ENCODE peak calls at places on chromosomes 11 and 22, in ten cellular contexts. T is GM12891, Y is H9, J is amniotic stem cell, R is choroid plexus epithelial cell, L is AG09319, O is tibial artery, K is lung, M is sciatic nerve, B is GM13977. E is an unnamed sample.

GRCh38 chr11:34366522-34366921 is 8.7 kb upstream of the ABTB2 start:
- DNase-seq in T (no peak), Y (no peak), J (no peak), R (peak), L (no peak), O (no peak), K (no peak), M (no peak), B (peak), E (peak)

GRCh38 chr22:24737582-24737981 is 36.9 kb downstream of the PIWIL3 start:
- DNase-seq in T (no peak), Y (no peak), J (no peak), R (no peak), L (no peak), O (no peak), K (no peak), M (no peak), B (no peak), E (no peak)

GRCh38 chr11:85815186-85815911 is 4.4 kb upstream of the SYTL2 start:
- DNase-seq in T (no peak), Y (no peak), J (peak), R (no peak), L (peak), O (no peak), K (no peak), M (no peak), B (no peak), E (no peak)

GRCh38 chr11:127919206-127920000 is 668.0 kb downstream of the ETS1 start:
- DNase-seq in T (no peak), Y (no peak), J (no peak), R (peak), L (peak), O (no peak), K (no peak), M (no peak), B (no peak), E (peak)

GRCh38 chr11:32353884-32354283 is 81.5 kb downstream of the WT1 start:
- DNase-seq in T (no peak), Y (no peak), J (no peak), R (no peak), L (no peak), O (no peak), K (no peak), M (no peak), B (no peak), E (no peak)

GRCh38 chr11:27118371-27118770 is 77.8 kb downstream of the BBOX1 start:
- DNase-seq in T (no peak), Y (no peak), J (no peak), R (peak), L (no peak), O (no peak), K (no peak), M (no peak), B (no peak), E (no peak)

GRCh38 chr22:47277001-47277400 is 514.6 kb downstream of the TBC1D22A start:
- DNase-seq in T (no peak), Y (no peak), J (no peak), R (no peak), L (no peak), O (no peak), K (no peak), M (no peak), B (no peak), E (no peak)

GRCh38 chr22:36732609-36733008 is 29.1 kb upstream of the CACNG2 start:
- DNase-seq in T (no peak), Y (peak), J (no peak), R (no peak), L (no peak), O (peak), K (no peak), M (peak), B (no peak), E (no peak)

GRCh38 chr22:42270512-42271190 is at the start of gene TCF20:
- DNase-seq in T (peak), Y (no peak), J (peak), R (peak), L (no peak), O (peak), K (peak), M (peak), B (peak), E (peak)

GRCh38 chr11:62611705-62612365 is 740 bp downstream of the EML3 start:
- DNase-seq in T (peak), Y (peak), J (no peak), R (peak), L (no peak), O (peak), K (peak), M (peak), B (peak), E (peak)

GRCh38 chr22:31646186-31647019 is 15.6 kb downstream of the PISD start:
- DNase-seq in T (no peak), Y (no peak), J (no peak), R (peak), L (peak), O (no peak), K (no peak), M (no peak), B (peak), E (peak)

GRCh38 chr11:45091563-45092392 is 54.7 kb upstream of the PRDM11 start:
- DNase-seq in T (no peak), Y (peak), J (no peak), R (peak), L (no peak), O (no peak), K (no peak), M (no peak), B (no peak), E (no peak)

GRCh38 chr11:852762-853161 is 10.1 kb downstream of the TSPAN4 start:
- DNase-seq in T (no peak), Y (no peak), J (no peak), R (no peak), L (no peak), O (no peak), K (no peak), M (no peak), B (no peak), E (no peak)

GRCh38 chr11:102061276-102061675 is 14.0 kb downstream of the CFAP300 start:
- DNase-seq in T (no peak), Y (no peak), J (no peak), R (peak), L (no peak), O (no peak), K (no peak), M (no peak), B (no peak), E (no peak)

GRCh38 chr22:17633217-17633997 is 4.9 kb upstream of the ATP6V1E1 start:
- DNase-seq in T (no peak), Y (no peak), J (no peak), R (peak), L (no peak), O (no peak), K (no peak), M (no peak), B (no peak), E (no peak)

GRCh38 chr11:7098235-7098832 is 9.5 kb downstream of the RBMXL2 start:
- DNase-seq in T (peak), Y (no peak), J (peak), R (peak), L (no peak), O (no peak), K (no peak), M (no peak), B (peak), E (peak)

GRCh38 chr11:116145187-116145865 is 627.5 kb downstream of the BUD13 start:
- DNase-seq in T (no peak), Y (no peak), J (no peak), R (no peak), L (no peak), O (no peak), K (no peak), M (no peak), B (no peak), E (no peak)

GRCh38 chr11:22454461-22454860 is 116.3 kb downstream of the SLC17A6 start:
- DNase-seq in T (no peak), Y (no peak), J (no peak), R (no peak), L (peak), O (no peak), K (no peak), M (no peak), B (no peak), E (no peak)

GRCh38 chr11:120660024-120660565 is 148.5 kb downstream of the GRIK4 start:
- DNase-seq in T (peak), Y (peak), J (no peak), R (peak), L (no peak), O (no peak), K (no peak), M (no peak), B (peak), E (peak)

GRCh38 chr11:11660351-11660750 is 38.5 kb upstream of the GALNT18 start:
- DNase-seq in T (no peak), Y (no peak), J (no peak), R (no peak), L (no peak), O (no peak), K (no peak), M (no peak), B (no peak), E (no peak)

GRCh38 chr11:45083544-45084087 is 62.8 kb upstream of the PRDM11 start:
- DNase-seq in T (no peak), Y (peak), J (no peak), R (no peak), L (no peak), O (no peak), K (no peak), M (no peak), B (no peak), E (no peak)

GRCh38 chr11:68683086-68683951 is 1.0 kb upstream of the GAL start:
- DNase-seq in T (no peak), Y (peak), J (no peak), R (no peak), L (no peak), O (no peak), K (no peak), M (no peak), B (no peak), E (no peak)

GRCh38 chr11:48031602-48032001 is 51.2 kb downstream of the PTPRJ start:
- DNase-seq in T (no peak), Y (no peak), J (no peak), R (no peak), L (no peak), O (no peak), K (no peak), M (no peak), B (no peak), E (no peak)

GRCh38 chr11:77152846-77153245 is 24.8 kb downstream of the MYO7A start:
- DNase-seq in T (no peak), Y (no peak), J (no peak), R (peak), L (no peak), O (no peak), K (no peak), M (no peak), B (no peak), E (no peak)

GRCh38 chr11:107017433-107018227 is 646 bp downstream of the GUCY1A2 start:
- DNase-seq in T (peak), Y (peak), J (peak), R (peak), L (no peak), O (no peak), K (peak), M (peak), B (peak), E (no peak)

GRCh38 chr11:66318576-66318970 is 1.7 kb upstream of the CD248 start:
- DNase-seq in T (no peak), Y (no peak), J (no peak), R (no peak), L (no peak), O (no peak), K (no peak), M (no peak), B (no peak), E (no peak)

GRCh38 chr22:50302564-50302963 is 4.9 kb downstream of the PLXNB2 start:
- DNase-seq in T (no peak), Y (no peak), J (no peak), R (no peak), L (no peak), O (no peak), K (no peak), M (no peak), B (no peak), E (no peak)

GRCh38 chr22:44191036-44191454 is 10.3 kb downstream of the PARVG start:
- DNase-seq in T (peak), Y (no peak), J (no peak), R (no peak), L (no peak), O (no peak), K (no peak), M (peak), B (peak), E (no peak)

GRCh38 chr22:24807284-24807950 is 1.4 kb downstream of the SGSM1 start:
- DNase-seq in T (no peak), Y (no peak), J (no peak), R (peak), L (no peak), O (peak), K (no peak), M (peak), B (no peak), E (peak)

GRCh38 chr22:23402275-23403151 is 177.6 kb downstream of the IGLL1 start:
- DNase-seq in T (peak), Y (peak), J (no peak), R (peak), L (no peak), O (peak), K (peak), M (no peak), B (peak), E (peak)

GRCh38 chr11:109423114-109423859 is 1.3 kb downstream of the C11orf87 start:
- DNase-seq in T (no peak), Y (peak), J (no peak), R (peak), L (no peak), O (no peak), K (no peak), M (no peak), B (peak), E (no peak)

GRCh38 chr11:69113226-69113625 is 42.5 kb upstream of the SMIM38 start:
- DNase-seq in T (no peak), Y (no peak), J (no peak), R (no peak), L (no peak), O (no peak), K (no peak), M (no peak), B (no peak), E (no peak)

GRCh38 chr11:75338516-75339218 is 12.8 kb downstream of the ARRB1 start:
- DNase-seq in T (no peak), Y (no peak), J (no peak), R (peak), L (no peak), O (no peak), K (no peak), M (no peak), B (no peak), E (no peak)